ENCODE peak calls at places on chromosomes 11 and 22, in six cellular contexts. One of them, this sample, is unnamed.

GRCh38 chr11:61855939-61856730 is 28.0 kb downstream of the FADS2 start:
- DNase-seq in cardiac fibroblast: no peak
- DNase-seq in HCT116: no peak
- DNase-seq in H1: no peak
- DNase-seq in HFF-Myc: no peak
- DNase-seq in tibial artery: no peak
- DNase-seq in this sample: no peak

GRCh38 chr11:106399075-106399500 is 321.6 kb downstream of the AASDHPPT start:
- DNase-seq in H1: no peak
- DNase-seq in cardiac fibroblast: peak
- DNase-seq in HCT116: peak
- DNase-seq in tibial artery: peak
- DNase-seq in HFF-Myc: peak
- DNase-seq in this sample: peak

GRCh38 chr11:69140635-69141034 is 15.1 kb upstream of the SMIM38 start:
- DNase-seq in HFF-Myc: no peak
- DNase-seq in tibial artery: no peak
- DNase-seq in cardiac fibroblast: no peak
- DNase-seq in HCT116: no peak
- DNase-seq in H1: no peak
- DNase-seq in this sample: no peak

GRCh38 chr11:35491231-35491871 is 34.1 kb downstream of the PAMR1 start:
- DNase-seq in HCT116: no peak
- DNase-seq in tibial artery: no peak
- DNase-seq in H1: no peak
- DNase-seq in HFF-Myc: peak
- DNase-seq in cardiac fibroblast: peak
- DNase-seq in this sample: no peak

GRCh38 chr22:32918741-32919140 is 117.2 kb downstream of the TIMP3 start:
- DNase-seq in HFF-Myc: no peak
- DNase-seq in HCT116: no peak
- DNase-seq in cardiac fibroblast: no peak
- DNase-seq in H1: no peak
- DNase-seq in tibial artery: no peak
- DNase-seq in this sample: no peak

GRCh38 chr11:11813288-11813962 is 28.3 kb upstream of the USP47 start:
- DNase-seq in cardiac fibroblast: peak
- DNase-seq in H1: no peak
- DNase-seq in HFF-Myc: no peak
- DNase-seq in tibial artery: peak
- DNase-seq in HCT116: peak
- DNase-seq in this sample: peak

GRCh38 chr22:22086501-22087158 is 104.0 kb upstream of the TOP3B start:
- DNase-seq in cardiac fibroblast: peak
- DNase-seq in HCT116: no peak
- DNase-seq in tibial artery: no peak
- DNase-seq in HFF-Myc: no peak
- DNase-seq in H1: no peak
- DNase-seq in this sample: no peak

GRCh38 chr11:59923813-59924212 is 14.4 kb upstream of the OOSP1 start:
- DNase-seq in cardiac fibroblast: peak
- DNase-seq in H1: peak
- DNase-seq in HFF-Myc: no peak
- DNase-seq in HCT116: no peak
- DNase-seq in tibial artery: no peak
- DNase-seq in this sample: no peak

GRCh38 chr11:3042496-3043314 is 14.5 kb downstream of the CARS1 start:
- DNase-seq in H1: no peak
- DNase-seq in HCT116: no peak
- DNase-seq in cardiac fibroblast: no peak
- DNase-seq in HFF-Myc: no peak
- DNase-seq in tibial artery: peak
- DNase-seq in this sample: no peak

GRCh38 chr11:9170450-9170849 is 79.1 kb upstream of the SCUBE2 start:
- DNase-seq in tibial artery: no peak
- DNase-seq in HCT116: no peak
- DNase-seq in H1: no peak
- DNase-seq in cardiac fibroblast: peak
- DNase-seq in HFF-Myc: no peak
- DNase-seq in this sample: no peak

GRCh38 chr11:63769719-63770443 is 1.3 kb upstream of the ZFTA start:
- DNase-seq in HFF-Myc: no peak
- DNase-seq in HCT116: no peak
- DNase-seq in tibial artery: no peak
- DNase-seq in cardiac fibroblast: no peak
- DNase-seq in H1: peak
- DNase-seq in this sample: no peak

GRCh38 chr11:94276943-94277342 is 27.4 kb upstream of the IZUMO1R start:
- DNase-seq in H1: no peak
- DNase-seq in tibial artery: no peak
- DNase-seq in HFF-Myc: no peak
- DNase-seq in cardiac fibroblast: no peak
- DNase-seq in HCT116: no peak
- DNase-seq in this sample: no peak

GRCh38 chr22:39463931-39464390 is 7.1 kb downstream of the MGAT3 start:
- DNase-seq in HCT116: no peak
- DNase-seq in cardiac fibroblast: peak
- DNase-seq in HFF-Myc: no peak
- DNase-seq in tibial artery: no peak
- DNase-seq in H1: no peak
- DNase-seq in this sample: no peak

GRCh38 chr22:36411589-36412258 is 24.0 kb upstream of the MYH9 start:
- DNase-seq in tibial artery: no peak
- DNase-seq in H1: no peak
- DNase-seq in HCT116: no peak
- DNase-seq in HFF-Myc: no peak
- DNase-seq in cardiac fibroblast: no peak
- DNase-seq in this sample: no peak

GRCh38 chr11:126477526-126478275 is 122.2 kb downstream of the ST3GAL4 start:
- DNase-seq in cardiac fibroblast: no peak
- DNase-seq in HFF-Myc: no peak
- DNase-seq in HCT116: no peak
- DNase-seq in tibial artery: no peak
- DNase-seq in H1: no peak
- DNase-seq in this sample: no peak

GRCh38 chr22:21450858-21451331 is 16.3 kb upstream of the TMEM191C start:
- DNase-seq in HFF-Myc: no peak
- DNase-seq in H1: no peak
- DNase-seq in tibial artery: peak
- DNase-seq in cardiac fibroblast: no peak
- DNase-seq in HCT116: no peak
- DNase-seq in this sample: peak

GRCh38 chr11:41175304-41175972 is 284.0 kb downstream of the LRRC4C start:
- DNase-seq in HCT116: no peak
- DNase-seq in HFF-Myc: no peak
- DNase-seq in H1: no peak
- DNase-seq in tibial artery: no peak
- DNase-seq in cardiac fibroblast: no peak
- DNase-seq in this sample: no peak

GRCh38 chr11:34637303-34637702 is 16.4 kb downstream of the EHF start:
- DNase-seq in tibial artery: no peak
- DNase-seq in cardiac fibroblast: no peak
- DNase-seq in HFF-Myc: no peak
- DNase-seq in H1: no peak
- DNase-seq in HCT116: no peak
- DNase-seq in this sample: no peak

GRCh38 chr11:66071326-66071870 is 1.3 kb downstream of the PACS1 start:
- DNase-seq in cardiac fibroblast: no peak
- DNase-seq in tibial artery: no peak
- DNase-seq in HCT116: no peak
- DNase-seq in HFF-Myc: no peak
- DNase-seq in H1: no peak
- DNase-seq in this sample: no peak

GRCh38 chr11:66069715-66070603 is at the start of gene PACS1:
- DNase-seq in cardiac fibroblast: peak
- DNase-seq in H1: peak
- DNase-seq in HCT116: no peak
- DNase-seq in tibial artery: peak
- DNase-seq in HFF-Myc: no peak
- DNase-seq in this sample: peak

GRCh38 chr11:66073669-66074068 is 3.6 kb downstream of the PACS1 start:
- DNase-seq in HCT116: no peak
- DNase-seq in tibial artery: no peak
- DNase-seq in cardiac fibroblast: no peak
- DNase-seq in HFF-Myc: no peak
- DNase-seq in H1: no peak
- DNase-seq in this sample: no peak

GRCh38 chr11:66070604-66071325 is 693 bp downstream of the PACS1 start:
- DNase-seq in HFF-Myc: no peak
- DNase-seq in HCT116: no peak
- DNase-seq in tibial artery: peak
- DNase-seq in H1: peak
- DNase-seq in cardiac fibroblast: peak
- DNase-seq in this sample: peak

DNA sequence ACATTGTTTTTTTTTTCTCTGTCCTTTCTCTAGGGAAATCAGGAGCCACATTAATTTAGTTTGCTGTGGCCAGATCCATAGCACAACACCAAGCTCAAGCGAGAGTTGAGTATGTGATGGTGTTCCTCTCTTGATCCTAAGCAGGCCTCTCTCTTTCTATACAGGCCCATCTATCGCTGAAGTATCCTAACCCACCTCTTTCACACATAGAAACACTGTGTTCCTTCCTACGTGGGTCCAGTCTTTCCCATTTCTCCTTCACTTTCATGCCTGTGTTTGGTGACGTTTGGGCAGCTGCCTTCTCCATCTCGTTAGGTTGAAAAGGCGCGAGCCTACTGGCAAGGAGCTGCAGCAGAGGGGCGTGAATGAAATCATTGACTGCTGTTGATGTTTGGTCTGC is 2.4 kb downstream of the PACS1 start:
- DNase-seq in H1: no peak
- DNase-seq in cardiac fibroblast: no peak
- DNase-seq in HCT116: no peak
- DNase-seq in HFF-Myc: no peak
- DNase-seq in tibial artery: no peak
- DNase-seq in this sample: no peak
- H3K4me3 ChIP-seq in H1: no peak
- H3K4me3 ChIP-seq in cardiac fibroblast: no peak
- H3K4me3 ChIP-seq in HCT116: no peak
- H3K4me3 ChIP-seq in HFF-Myc: peak
- H3K4me3 ChIP-seq in tibial artery: no peak
- H3K4me3 ChIP-seq in this sample: no peak

GRCh38 chr11:67022961-67023956 is at the start of gene SYT12:
- DNase-seq in tibial artery: no peak
- DNase-seq in H1: peak
- DNase-seq in HFF-Myc: no peak
- DNase-seq in cardiac fibroblast: no peak
- DNase-seq in HCT116: no peak
- DNase-seq in this sample: no peak

GRCh38 chr11:67020949-67021348 is 2.0 kb upstream of the SYT12 start:
- DNase-seq in HCT116: no peak
- DNase-seq in HFF-Myc: no peak
- DNase-seq in tibial artery: no peak
- DNase-seq in H1: no peak
- DNase-seq in cardiac fibroblast: no peak
- DNase-seq in this sample: no peak

GRCh38 chr11:67024410-67024809 is 1.5 kb downstream of the SYT12 start:
- DNase-seq in HCT116: no peak
- DNase-seq in HFF-Myc: no peak
- DNase-seq in tibial artery: no peak
- DNase-seq in H1: no peak
- DNase-seq in cardiac fibroblast: no peak
- DNase-seq in this sample: no peak

GRCh38 chr11:67023957-67024353 is 1.0 kb downstream of the SYT12 start:
- DNase-seq in HFF-Myc: no peak
- DNase-seq in cardiac fibroblast: no peak
- DNase-seq in H1: no peak
- DNase-seq in HCT116: no peak
- DNase-seq in tibial artery: no peak
- DNase-seq in this sample: no peak

DNA sequence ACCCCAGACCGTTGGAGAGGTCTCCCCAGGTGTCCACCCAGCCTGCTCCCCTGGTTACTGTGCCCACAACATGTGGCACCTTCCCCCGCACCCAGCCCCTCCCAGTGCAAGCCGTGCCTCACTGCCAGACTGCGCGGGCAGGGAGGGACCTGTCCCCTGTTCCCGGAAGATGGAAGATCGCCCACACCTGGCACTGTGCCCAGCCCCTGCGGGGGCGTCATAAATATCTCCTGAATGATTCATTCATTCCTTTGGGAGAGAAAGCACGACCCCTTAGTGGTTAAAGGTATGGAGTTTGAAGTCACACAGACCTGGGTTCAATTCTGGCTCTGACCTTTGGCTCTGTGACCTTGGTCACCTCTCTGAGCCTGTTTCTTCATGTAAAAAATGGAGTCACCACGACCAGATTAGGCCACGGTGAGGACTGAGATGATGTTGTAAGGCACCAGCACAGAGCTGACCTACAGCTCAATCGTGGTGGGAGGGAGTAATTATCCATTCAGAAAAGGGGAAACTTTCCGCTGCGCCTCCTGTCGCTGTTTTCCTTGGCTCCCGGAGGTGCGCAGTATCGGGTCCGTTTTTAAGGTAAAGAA is 497 bp upstream of the SYT12 start:
- DNase-seq in tibial artery: peak
- DNase-seq in HCT116: peak
- DNase-seq in cardiac fibroblast: peak
- DNase-seq in HFF-Myc: no peak
- DNase-seq in H1: no peak
- DNase-seq in this sample: no peak
- H3K4me3 ChIP-seq in tibial artery: peak
- H3K4me3 ChIP-seq in HCT116: peak
- H3K4me3 ChIP-seq in cardiac fibroblast: peak
- H3K4me3 ChIP-seq in HFF-Myc: peak
- H3K4me3 ChIP-seq in H1: peak
- H3K4me3 ChIP-seq in this sample: no peak

GRCh38 chr22:19001204-19001603 is 65.1 kb upstream of the PRODH start:
- DNase-seq in tibial artery: no peak
- DNase-seq in H1: no peak
- DNase-seq in HCT116: no peak
- DNase-seq in HFF-Myc: no peak
- DNase-seq in cardiac fibroblast: no peak
- DNase-seq in this sample: peak

GRCh38 chr22:19005905-19006304 is 69.8 kb upstream of the PRODH start:
- DNase-seq in cardiac fibroblast: no peak
- DNase-seq in HFF-Myc: no peak
- DNase-seq in tibial artery: no peak
- DNase-seq in H1: no peak
- DNase-seq in HCT116: no peak
- DNase-seq in this sample: no peak

GRCh38 chr22:19003518-19003917 is 67.4 kb upstream of the PRODH start:
- DNase-seq in HCT116: no peak
- DNase-seq in tibial artery: no peak
- DNase-seq in HFF-Myc: no peak
- DNase-seq in H1: no peak
- DNase-seq in cardiac fibroblast: no peak
- DNase-seq in this sample: no peak

GRCh38 chr22:19004471-19004870 is 68.4 kb upstream of the PRODH start:
- DNase-seq in tibial artery: no peak
- DNase-seq in H1: no peak
- DNase-seq in HFF-Myc: no peak
- DNase-seq in HCT116: no peak
- DNase-seq in cardiac fibroblast: no peak
- DNase-seq in this sample: peak

GRCh38 chr22:19002684-19003038 is 66.6 kb upstream of the PRODH start:
- DNase-seq in tibial artery: no peak
- DNase-seq in H1: no peak
- DNase-seq in HFF-Myc: no peak
- DNase-seq in HCT116: no peak
- DNase-seq in cardiac fibroblast: no peak
- DNase-seq in this sample: no peak
- H3K4me3 ChIP-seq in tibial artery: no peak
- H3K4me3 ChIP-seq in H1: no peak
- H3K4me3 ChIP-seq in HFF-Myc: no peak
- H3K4me3 ChIP-seq in HCT116: no peak
- H3K4me3 ChIP-seq in cardiac fibroblast: no peak
- H3K4me3 ChIP-seq in this sample: no peak

GRCh38 chr22:45008853-45009751 is 703 bp downstream of the PHF21B start:
- DNase-seq in HCT116: no peak
- DNase-seq in tibial artery: no peak
- DNase-seq in H1: no peak
- DNase-seq in cardiac fibroblast: peak
- DNase-seq in HFF-Myc: no peak
- DNase-seq in this sample: no peak
- H3K4me3 ChIP-seq in HCT116: no peak
- H3K4me3 ChIP-seq in tibial artery: peak
- H3K4me3 ChIP-seq in H1: peak
- H3K4me3 ChIP-seq in cardiac fibroblast: no peak
- H3K4me3 ChIP-seq in HFF-Myc: peak
- H3K4me3 ChIP-seq in this sample: no peak

This sample was measured in lower leg skin.